ENCODE peak calls at places on chromosomes 1 and 21, in nine cellular contexts. One of them, this sample, is unnamed.
A peak's percentile ranks its signal among the peaks of the same experiment; 100 is the strongest.

GRCh38 chr1:157085416-157085815 is 14.2 kb downstream of the ETV3L start:
- DNase-seq in activated B cell treated with CpG ODN at 0.5 μM for 24 hours: no peak
- DNase-seq in CD8-positive, alpha-beta T cell: no peak
- DNase-seq in psoas muscle: no peak
- DNase-seq in CD4-positive, alpha-beta T cell: no peak
- DNase-seq in epithelial cell of esophagus: peak; percentile 30
- DNase-seq in breast epithelium: no peak
- DNase-seq in progenitor cell of endocrine pancreas: no peak
- DNase-seq in type B pancreatic cell: no peak
- DNase-seq in this sample: no peak

GRCh38 chr21:34148826-34149558 is 75.6 kb downstream of the MRPS6 start:
- DNase-seq in epithelial cell of esophagus: no peak
- DNase-seq in CD4-positive, alpha-beta T cell: no peak
- DNase-seq in CD8-positive, alpha-beta T cell: no peak
- DNase-seq in progenitor cell of endocrine pancreas: no peak
- DNase-seq in psoas muscle: no peak
- DNase-seq in type B pancreatic cell: no peak
- DNase-seq in activated B cell treated with CpG ODN at 0.5 μM for 24 hours: no peak
- DNase-seq in breast epithelium: no peak
- DNase-seq in this sample: no peak

GRCh38 chr21:17780539-17780938 is 38.6 kb downstream of the C21orf91 start:
- DNase-seq in type B pancreatic cell: no peak
- DNase-seq in breast epithelium: no peak
- DNase-seq in CD8-positive, alpha-beta T cell: no peak
- DNase-seq in epithelial cell of esophagus: peak; percentile 46
- DNase-seq in CD4-positive, alpha-beta T cell: peak; percentile 29
- DNase-seq in psoas muscle: no peak
- DNase-seq in progenitor cell of endocrine pancreas: no peak
- DNase-seq in activated B cell treated with CpG ODN at 0.5 μM for 24 hours: no peak
- DNase-seq in this sample: no peak

GRCh38 chr21:15289896-15290841 is 225.4 kb upstream of the NRIP1 start:
- DNase-seq in type B pancreatic cell: peak; percentile 69
- DNase-seq in psoas muscle: peak; percentile 46
- DNase-seq in activated B cell treated with CpG ODN at 0.5 μM for 24 hours: no peak
- DNase-seq in CD8-positive, alpha-beta T cell: no peak
- DNase-seq in breast epithelium: no peak
- DNase-seq in CD4-positive, alpha-beta T cell: no peak
- DNase-seq in epithelial cell of esophagus: no peak
- DNase-seq in progenitor cell of endocrine pancreas: peak; percentile 47
- DNase-seq in this sample: no peak

GRCh38 chr1:183243190-183244065 is 57.4 kb downstream of the LAMC2 start:
- DNase-seq in epithelial cell of esophagus: no peak
- DNase-seq in type B pancreatic cell: no peak
- DNase-seq in activated B cell treated with CpG ODN at 0.5 μM for 24 hours: no peak
- DNase-seq in CD8-positive, alpha-beta T cell: no peak
- DNase-seq in psoas muscle: peak; percentile 69
- DNase-seq in progenitor cell of endocrine pancreas: no peak
- DNase-seq in breast epithelium: peak; percentile 23
- DNase-seq in CD4-positive, alpha-beta T cell: no peak
- DNase-seq in this sample: no peak

GRCh38 chr21:42590431-42591131 is 62.8 kb upstream of the PDE9A start:
- DNase-seq in activated B cell treated with CpG ODN at 0.5 μM for 24 hours: no peak
- DNase-seq in type B pancreatic cell: no peak
- DNase-seq in psoas muscle: no peak
- DNase-seq in progenitor cell of endocrine pancreas: no peak
- DNase-seq in CD4-positive, alpha-beta T cell: peak; percentile 28
- DNase-seq in epithelial cell of esophagus: no peak
- DNase-seq in breast epithelium: no peak
- DNase-seq in CD8-positive, alpha-beta T cell: peak; percentile 21
- DNase-seq in this sample: no peak

GRCh38 chr21:31185663-31186062 is 147.4 kb upstream of the KRTAP19-8 start:
- DNase-seq in psoas muscle: no peak
- DNase-seq in CD4-positive, alpha-beta T cell: peak; percentile 27
- DNase-seq in CD8-positive, alpha-beta T cell: no peak
- DNase-seq in epithelial cell of esophagus: no peak
- DNase-seq in breast epithelium: no peak
- DNase-seq in progenitor cell of endocrine pancreas: no peak
- DNase-seq in type B pancreatic cell: no peak
- DNase-seq in activated B cell treated with CpG ODN at 0.5 μM for 24 hours: no peak
- DNase-seq in this sample: no peak

GRCh38 chr1:199161766-199162303 is 523.0 kb downstream of the PTPRC start:
- DNase-seq in progenitor cell of endocrine pancreas: no peak
- DNase-seq in CD8-positive, alpha-beta T cell: no peak
- DNase-seq in activated B cell treated with CpG ODN at 0.5 μM for 24 hours: no peak
- DNase-seq in psoas muscle: no peak
- DNase-seq in breast epithelium: no peak
- DNase-seq in CD4-positive, alpha-beta T cell: no peak
- DNase-seq in type B pancreatic cell: no peak
- DNase-seq in epithelial cell of esophagus: no peak
- DNase-seq in this sample: no peak

GRCh38 chr1:50774759-50775351 is 185.2 kb downstream of the FAF1 start:
- DNase-seq in CD8-positive, alpha-beta T cell: no peak
- DNase-seq in type B pancreatic cell: no peak
- DNase-seq in psoas muscle: no peak
- DNase-seq in breast epithelium: no peak
- DNase-seq in activated B cell treated with CpG ODN at 0.5 μM for 24 hours: no peak
- DNase-seq in CD4-positive, alpha-beta T cell: no peak
- DNase-seq in epithelial cell of esophagus: peak; percentile 65
- DNase-seq in progenitor cell of endocrine pancreas: no peak
- DNase-seq in this sample: no peak

GRCh38 chr1:24749886-24750285 is 4.6 kb downstream of the CLIC4 start:
- DNase-seq in epithelial cell of esophagus: no peak
- DNase-seq in progenitor cell of endocrine pancreas: no peak
- DNase-seq in CD8-positive, alpha-beta T cell: no peak
- DNase-seq in psoas muscle: no peak
- DNase-seq in activated B cell treated with CpG ODN at 0.5 μM for 24 hours: no peak
- DNase-seq in type B pancreatic cell: peak; percentile 29
- DNase-seq in breast epithelium: no peak
- DNase-seq in CD4-positive, alpha-beta T cell: no peak
- DNase-seq in this sample: no peak

GRCh38 chr1:24745711-24746582 is 700 bp downstream of the CLIC4 start:
- DNase-seq in progenitor cell of endocrine pancreas: no peak
- DNase-seq in CD4-positive, alpha-beta T cell: no peak
- DNase-seq in breast epithelium: peak; percentile 84
- DNase-seq in epithelial cell of esophagus: peak; percentile 85
- DNase-seq in type B pancreatic cell: no peak
- DNase-seq in CD8-positive, alpha-beta T cell: no peak
- DNase-seq in psoas muscle: peak; percentile 48
- DNase-seq in activated B cell treated with CpG ODN at 0.5 μM for 24 hours: no peak
- DNase-seq in this sample: no peak

GRCh38 chr1:24744911-24745710 is at the start of gene CLIC4:
- DNase-seq in CD8-positive, alpha-beta T cell: peak; percentile 99
- DNase-seq in psoas muscle: peak; percentile 100
- DNase-seq in type B pancreatic cell: peak; percentile 100
- DNase-seq in activated B cell treated with CpG ODN at 0.5 μM for 24 hours: peak; percentile 99
- DNase-seq in progenitor cell of endocrine pancreas: peak; percentile 100
- DNase-seq in epithelial cell of esophagus: peak; percentile 100
- DNase-seq in CD4-positive, alpha-beta T cell: peak; percentile 99
- DNase-seq in breast epithelium: peak; percentile 99
- DNase-seq in this sample: peak; percentile 95

GRCh38 chr1:24749257-24749656 is 4.0 kb downstream of the CLIC4 start:
- DNase-seq in CD4-positive, alpha-beta T cell: no peak
- DNase-seq in breast epithelium: no peak
- DNase-seq in activated B cell treated with CpG ODN at 0.5 μM for 24 hours: no peak
- DNase-seq in CD8-positive, alpha-beta T cell: no peak
- DNase-seq in epithelial cell of esophagus: no peak
- DNase-seq in progenitor cell of endocrine pancreas: no peak
- DNase-seq in psoas muscle: no peak
- DNase-seq in type B pancreatic cell: no peak
- DNase-seq in this sample: no peak

DNA sequence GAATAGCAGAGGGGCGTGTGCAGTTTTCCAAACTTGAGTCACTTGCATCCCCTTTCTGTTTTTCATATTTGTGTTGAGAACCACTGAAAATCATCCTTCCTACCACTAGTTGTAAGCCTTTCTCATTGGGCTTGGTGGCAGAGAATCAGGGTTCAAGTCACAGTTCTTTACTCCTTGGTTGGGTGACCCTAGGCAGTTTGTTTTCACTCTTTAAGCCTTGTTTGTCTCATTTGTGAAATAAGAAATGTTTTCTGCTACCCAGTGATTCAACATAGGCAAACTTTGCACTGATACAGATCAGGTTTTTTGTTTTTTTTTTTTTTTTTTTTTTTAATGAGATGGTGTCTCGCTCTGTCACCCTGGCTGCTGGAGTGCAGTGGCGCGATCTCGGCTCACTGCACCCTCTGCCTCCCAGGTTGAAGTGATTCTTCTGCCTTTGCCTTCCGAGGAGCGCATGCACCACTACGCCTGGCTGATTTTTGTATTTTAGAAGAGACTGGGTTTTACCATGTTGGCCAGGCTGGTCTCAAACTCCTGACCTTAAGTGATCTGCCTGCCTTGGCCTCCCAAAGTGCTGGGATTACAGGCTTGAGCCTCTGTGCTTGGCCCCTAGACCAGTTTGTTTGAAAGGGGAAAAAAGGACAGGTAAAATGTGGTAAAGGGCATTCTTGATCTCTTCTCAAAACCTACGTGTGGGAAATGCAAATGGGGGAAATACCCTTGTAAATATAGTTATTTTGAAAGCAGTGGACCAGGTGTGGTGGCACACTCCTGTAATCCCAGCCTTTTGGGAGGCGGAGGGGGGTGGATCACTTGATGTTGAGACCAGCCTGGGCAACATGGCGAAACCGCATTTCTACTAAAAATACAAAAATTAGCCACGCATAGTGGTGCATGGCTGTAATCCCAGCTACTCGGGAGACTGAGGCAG is 3.2 kb downstream of the CLIC4 start:
- DNase-seq in type B pancreatic cell: peak; percentile 31
- DNase-seq in CD4-positive, alpha-beta T cell: no peak
- DNase-seq in CD8-positive, alpha-beta T cell: no peak
- DNase-seq in epithelial cell of esophagus: no peak
- DNase-seq in activated B cell treated with CpG ODN at 0.5 μM for 24 hours: peak; percentile 55
- DNase-seq in psoas muscle: no peak
- DNase-seq in progenitor cell of endocrine pancreas: no peak
- DNase-seq in breast epithelium: no peak
- DNase-seq in this sample: no peak
- TF ChIP-seq CTCF in type B pancreatic cell: no peak
- TF ChIP-seq CTCF in CD4-positive, alpha-beta T cell: no peak
- TF ChIP-seq CTCF in CD8-positive, alpha-beta T cell: no peak
- TF ChIP-seq CTCF in epithelial cell of esophagus: no peak
- TF ChIP-seq CTCF in activated B cell treated with CpG ODN at 0.5 μM for 24 hours: no peak
- TF ChIP-seq CTCF in psoas muscle: no peak
- TF ChIP-seq CTCF in progenitor cell of endocrine pancreas: no peak
- TF ChIP-seq CTCF in breast epithelium: no peak
- TF ChIP-seq CTCF in this sample: no peak

DNA sequence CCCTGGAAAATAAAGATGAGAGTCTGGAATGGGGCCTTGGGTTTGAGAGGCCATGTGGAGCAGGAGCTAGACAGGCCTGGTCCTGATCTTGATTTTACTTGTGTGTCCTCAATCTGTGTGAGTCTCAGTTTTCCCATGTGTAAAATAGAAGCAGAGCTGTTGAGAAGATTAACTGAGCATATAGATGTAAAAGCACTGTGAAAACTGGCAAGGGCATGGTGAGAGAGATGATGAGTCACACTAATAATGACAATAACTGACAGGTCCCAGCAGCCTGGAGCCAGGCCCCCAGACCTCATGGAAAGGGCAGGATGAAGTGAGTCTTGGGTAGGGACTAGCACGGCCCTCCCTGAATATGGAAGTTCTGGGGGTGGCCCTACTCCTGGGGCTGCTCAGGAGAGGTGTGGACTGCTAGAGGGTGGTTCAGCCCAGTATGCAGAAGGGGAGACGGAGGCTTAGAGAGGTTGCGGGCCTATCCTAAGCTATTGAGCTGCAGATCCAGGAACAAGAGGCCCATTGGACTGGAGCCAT is 2.8 kb upstream of the AHDC1 start:
- DNase-seq in CD4-positive, alpha-beta T cell: no peak
- DNase-seq in breast epithelium: no peak
- DNase-seq in progenitor cell of endocrine pancreas: no peak
- DNase-seq in psoas muscle: no peak
- DNase-seq in type B pancreatic cell: no peak
- DNase-seq in activated B cell treated with CpG ODN at 0.5 μM for 24 hours: no peak
- DNase-seq in epithelial cell of esophagus: peak; percentile 53
- DNase-seq in CD8-positive, alpha-beta T cell: no peak
- DNase-seq in this sample: no peak
- TF ChIP-seq CTCF in CD4-positive, alpha-beta T cell: no peak
- TF ChIP-seq CTCF in breast epithelium: no peak
- TF ChIP-seq CTCF in progenitor cell of endocrine pancreas: no peak
- TF ChIP-seq CTCF in psoas muscle: no peak
- TF ChIP-seq CTCF in type B pancreatic cell: peak; percentile 21
- TF ChIP-seq CTCF in activated B cell treated with CpG ODN at 0.5 μM for 24 hours: no peak
- TF ChIP-seq CTCF in epithelial cell of esophagus: no peak
- TF ChIP-seq CTCF in CD8-positive, alpha-beta T cell: no peak
- TF ChIP-seq CTCF in this sample: peak; percentile 44

DNA sequence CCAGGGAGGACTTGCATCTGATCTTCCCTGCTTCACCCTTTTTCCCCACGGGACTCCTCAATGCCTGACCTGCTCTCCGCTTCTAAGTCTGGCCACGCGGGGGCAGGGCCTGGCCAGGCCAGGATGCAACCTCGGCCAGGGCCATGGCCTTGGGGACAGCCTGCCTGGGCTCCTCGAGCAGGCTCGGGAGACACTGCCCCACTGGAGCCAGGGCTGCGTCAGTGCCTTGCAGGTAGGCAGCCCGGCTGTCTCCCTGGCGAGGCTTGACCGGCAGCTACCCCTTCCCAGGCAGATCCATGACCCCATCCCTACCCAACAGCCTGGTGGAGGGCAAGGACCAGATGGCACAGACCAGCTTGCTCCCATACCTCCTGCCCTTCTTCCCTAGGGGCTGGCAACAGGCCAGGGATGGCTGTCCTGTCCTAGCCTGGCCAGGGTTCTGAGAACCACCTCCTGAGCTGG is 2.7 kb upstream of the PRDM16 start:
- DNase-seq in CD8-positive, alpha-beta T cell: no peak
- DNase-seq in progenitor cell of endocrine pancreas: peak; percentile 51
- DNase-seq in epithelial cell of esophagus: no peak
- DNase-seq in psoas muscle: no peak
- DNase-seq in CD4-positive, alpha-beta T cell: no peak
- DNase-seq in breast epithelium: no peak
- DNase-seq in type B pancreatic cell: no peak
- DNase-seq in activated B cell treated with CpG ODN at 0.5 μM for 24 hours: no peak
- DNase-seq in this sample: no peak
- TF ChIP-seq CTCF in CD8-positive, alpha-beta T cell: no peak
- TF ChIP-seq CTCF in progenitor cell of endocrine pancreas: peak; percentile 66
- TF ChIP-seq CTCF in epithelial cell of esophagus: no peak
- TF ChIP-seq CTCF in psoas muscle: peak; percentile 38
- TF ChIP-seq CTCF in CD4-positive, alpha-beta T cell: no peak
- TF ChIP-seq CTCF in breast epithelium: no peak
- TF ChIP-seq CTCF in type B pancreatic cell: peak; percentile 76
- TF ChIP-seq CTCF in activated B cell treated with CpG ODN at 0.5 μM for 24 hours: no peak
- TF ChIP-seq CTCF in this sample: no peak

GRCh38 chr1:11658542-11658941 is 3.9 kb downstream of the FBXO44 start:
- DNase-seq in CD8-positive, alpha-beta T cell: no peak
- DNase-seq in type B pancreatic cell: no peak
- DNase-seq in breast epithelium: no peak
- DNase-seq in epithelial cell of esophagus: no peak
- DNase-seq in psoas muscle: no peak
- DNase-seq in CD4-positive, alpha-beta T cell: no peak
- DNase-seq in progenitor cell of endocrine pancreas: no peak
- DNase-seq in activated B cell treated with CpG ODN at 0.5 μM for 24 hours: no peak
- DNase-seq in this sample: no peak
- TF ChIP-seq CTCF in CD8-positive, alpha-beta T cell: no peak
- TF ChIP-seq CTCF in type B pancreatic cell: no peak
- TF ChIP-seq CTCF in breast epithelium: no peak
- TF ChIP-seq CTCF in epithelial cell of esophagus: no peak
- TF ChIP-seq CTCF in psoas muscle: no peak
- TF ChIP-seq CTCF in CD4-positive, alpha-beta T cell: no peak
- TF ChIP-seq CTCF in progenitor cell of endocrine pancreas: no peak
- TF ChIP-seq CTCF in activated B cell treated with CpG ODN at 0.5 μM for 24 hours: no peak
- TF ChIP-seq CTCF in this sample: no peak